ENCODE peak calls at places on chromosome 1, in eight cellular contexts. One of them, this sample, is unnamed.

GRCh38 chr1:15096293-15096692 is 57.3 kb upstream of the TMEM51 start:
- DNase-seq in activated naive CD4-positive, alpha-beta T cell treated with anti-CD3 and anti-CD28 coated beads for 36 hours: no peak
- DNase-seq in LoVo: no peak
- DNase-seq in RPMI8226: no peak
- DNase-seq in H9: no peak
- DNase-seq in AG09319: no peak
- DNase-seq in NCI-H524: no peak
- DNase-seq in brain microvascular endothelial cell: no peak
- DNase-seq in this sample: no peak

GRCh38 chr1:50973255-50973654 is 3.2 kb downstream of the CDKN2C start:
- DNase-seq in RPMI8226: no peak
- DNase-seq in activated naive CD4-positive, alpha-beta T cell treated with anti-CD3 and anti-CD28 coated beads for 36 hours: no peak
- DNase-seq in AG09319: no peak
- DNase-seq in NCI-H524: no peak
- DNase-seq in LoVo: no peak
- DNase-seq in H9: no peak
- DNase-seq in brain microvascular endothelial cell: no peak
- DNase-seq in this sample: peak

GRCh38 chr1:31954607-31955283 is 16.6 kb upstream of the PTP4A2 start:
- DNase-seq in RPMI8226: no peak
- DNase-seq in LoVo: peak
- DNase-seq in brain microvascular endothelial cell: peak
- DNase-seq in activated naive CD4-positive, alpha-beta T cell treated with anti-CD3 and anti-CD28 coated beads for 36 hours: no peak
- DNase-seq in AG09319: peak
- DNase-seq in H9: peak
- DNase-seq in NCI-H524: no peak
- DNase-seq in this sample: peak

GRCh38 chr1:183807549-183808168 is 2.7 kb downstream of the RGL1 start:
- DNase-seq in H9: no peak
- DNase-seq in NCI-H524: no peak
- DNase-seq in activated naive CD4-positive, alpha-beta T cell treated with anti-CD3 and anti-CD28 coated beads for 36 hours: no peak
- DNase-seq in AG09319: no peak
- DNase-seq in LoVo: no peak
- DNase-seq in brain microvascular endothelial cell: peak
- DNase-seq in RPMI8226: peak
- DNase-seq in this sample: no peak

GRCh38 chr1:19390901-19391595 is 78.9 kb downstream of the SLC66A1 start:
- DNase-seq in H9: no peak
- DNase-seq in RPMI8226: peak
- DNase-seq in NCI-H524: peak
- DNase-seq in AG09319: peak
- DNase-seq in brain microvascular endothelial cell: peak
- DNase-seq in activated naive CD4-positive, alpha-beta T cell treated with anti-CD3 and anti-CD28 coated beads for 36 hours: peak
- DNase-seq in LoVo: peak
- DNase-seq in this sample: no peak

GRCh38 chr1:60345621-60346020 is 272.1 kb upstream of the C1orf87 start:
- DNase-seq in RPMI8226: no peak
- DNase-seq in NCI-H524: no peak
- DNase-seq in brain microvascular endothelial cell: peak
- DNase-seq in LoVo: no peak
- DNase-seq in activated naive CD4-positive, alpha-beta T cell treated with anti-CD3 and anti-CD28 coated beads for 36 hours: no peak
- DNase-seq in AG09319: no peak
- DNase-seq in H9: no peak
- DNase-seq in this sample: no peak

GRCh38 chr1:86500731-86501130 is 32.0 kb downstream of the CLCA1 start:
- DNase-seq in brain microvascular endothelial cell: no peak
- DNase-seq in AG09319: no peak
- DNase-seq in NCI-H524: no peak
- DNase-seq in RPMI8226: no peak
- DNase-seq in activated naive CD4-positive, alpha-beta T cell treated with anti-CD3 and anti-CD28 coated beads for 36 hours: no peak
- DNase-seq in LoVo: no peak
- DNase-seq in H9: no peak
- DNase-seq in this sample: no peak

GRCh38 chr1:111334169-111334568 is 43.5 kb downstream of the CHIA start:
- DNase-seq in AG09319: peak
- DNase-seq in H9: peak
- DNase-seq in activated naive CD4-positive, alpha-beta T cell treated with anti-CD3 and anti-CD28 coated beads for 36 hours: peak
- DNase-seq in brain microvascular endothelial cell: peak
- DNase-seq in NCI-H524: peak
- DNase-seq in LoVo: peak
- DNase-seq in RPMI8226: peak
- DNase-seq in this sample: no peak

GRCh38 chr1:115450641-115451040 is 112.6 kb upstream of the NGF start:
- DNase-seq in H9: no peak
- DNase-seq in AG09319: no peak
- DNase-seq in activated naive CD4-positive, alpha-beta T cell treated with anti-CD3 and anti-CD28 coated beads for 36 hours: no peak
- DNase-seq in RPMI8226: no peak
- DNase-seq in brain microvascular endothelial cell: no peak
- DNase-seq in LoVo: no peak
- DNase-seq in NCI-H524: no peak
- DNase-seq in this sample: no peak

GRCh38 chr1:47875831-47876586 is 121.2 kb downstream of the TRABD2B start:
- DNase-seq in AG09319: no peak
- DNase-seq in LoVo: no peak
- DNase-seq in NCI-H524: peak
- DNase-seq in activated naive CD4-positive, alpha-beta T cell treated with anti-CD3 and anti-CD28 coated beads for 36 hours: no peak
- DNase-seq in H9: no peak
- DNase-seq in brain microvascular endothelial cell: peak
- DNase-seq in RPMI8226: no peak
- DNase-seq in this sample: peak

GRCh38 chr1:110050602-110051261 is 16.3 kb downstream of the STRIP1 start:
- DNase-seq in activated naive CD4-positive, alpha-beta T cell treated with anti-CD3 and anti-CD28 coated beads for 36 hours: no peak
- DNase-seq in RPMI8226: no peak
- DNase-seq in AG09319: no peak
- DNase-seq in H9: no peak
- DNase-seq in brain microvascular endothelial cell: no peak
- DNase-seq in NCI-H524: no peak
- DNase-seq in LoVo: no peak
- DNase-seq in this sample: no peak

GRCh38 chr1:47688161-47688560 is 250.3 kb downstream of the FOXD2 start:
- DNase-seq in H9: peak
- DNase-seq in LoVo: no peak
- DNase-seq in AG09319: no peak
- DNase-seq in RPMI8226: no peak
- DNase-seq in brain microvascular endothelial cell: no peak
- DNase-seq in NCI-H524: no peak
- DNase-seq in activated naive CD4-positive, alpha-beta T cell treated with anti-CD3 and anti-CD28 coated beads for 36 hours: no peak
- DNase-seq in this sample: peak

GRCh38 chr1:54337928-54338327 is 68.3 kb downstream of the SSBP3 start:
- DNase-seq in AG09319: no peak
- DNase-seq in H9: no peak
- DNase-seq in RPMI8226: no peak
- DNase-seq in brain microvascular endothelial cell: no peak
- DNase-seq in activated naive CD4-positive, alpha-beta T cell treated with anti-CD3 and anti-CD28 coated beads for 36 hours: no peak
- DNase-seq in NCI-H524: no peak
- DNase-seq in LoVo: no peak
- DNase-seq in this sample: peak

GRCh38 chr1:90948301-90948700 is 73.5 kb downstream of the ZNF644 start:
- DNase-seq in NCI-H524: no peak
- DNase-seq in AG09319: no peak
- DNase-seq in brain microvascular endothelial cell: no peak
- DNase-seq in LoVo: no peak
- DNase-seq in RPMI8226: no peak
- DNase-seq in activated naive CD4-positive, alpha-beta T cell treated with anti-CD3 and anti-CD28 coated beads for 36 hours: no peak
- DNase-seq in H9: no peak
- DNase-seq in this sample: no peak

GRCh38 chr1:221562542-221563475 is 179.1 kb downstream of the DUSP10 start:
- DNase-seq in activated naive CD4-positive, alpha-beta T cell treated with anti-CD3 and anti-CD28 coated beads for 36 hours: no peak
- DNase-seq in LoVo: no peak
- DNase-seq in H9: no peak
- DNase-seq in brain microvascular endothelial cell: no peak
- DNase-seq in AG09319: no peak
- DNase-seq in NCI-H524: no peak
- DNase-seq in RPMI8226: no peak
- DNase-seq in this sample: no peak

GRCh38 chr1:66168919-66169725 is 364.8 kb upstream of the SGIP1 start:
- DNase-seq in brain microvascular endothelial cell: no peak
- DNase-seq in activated naive CD4-positive, alpha-beta T cell treated with anti-CD3 and anti-CD28 coated beads for 36 hours: peak
- DNase-seq in AG09319: no peak
- DNase-seq in RPMI8226: no peak
- DNase-seq in LoVo: no peak
- DNase-seq in H9: no peak
- DNase-seq in NCI-H524: peak
- DNase-seq in this sample: no peak

GRCh38 chr1:114353233-114353632 is 157.8 kb downstream of the TRIM33 start:
- DNase-seq in RPMI8226: peak
- DNase-seq in AG09319: no peak
- DNase-seq in H9: no peak
- DNase-seq in activated naive CD4-positive, alpha-beta T cell treated with anti-CD3 and anti-CD28 coated beads for 36 hours: peak
- DNase-seq in brain microvascular endothelial cell: peak
- DNase-seq in LoVo: no peak
- DNase-seq in NCI-H524: peak
- DNase-seq in this sample: no peak

GRCh38 chr1:157932082-157932481 is 61.4 kb upstream of the KIRREL1 start:
- DNase-seq in AG09319: no peak
- DNase-seq in NCI-H524: no peak
- DNase-seq in brain microvascular endothelial cell: no peak
- DNase-seq in LoVo: peak
- DNase-seq in H9: no peak
- DNase-seq in RPMI8226: no peak
- DNase-seq in activated naive CD4-positive, alpha-beta T cell treated with anti-CD3 and anti-CD28 coated beads for 36 hours: no peak
- DNase-seq in this sample: no peak

GRCh38 chr1:31396633-31397351 is 16.2 kb upstream of the SERINC2 start:
- DNase-seq in LoVo: peak
- DNase-seq in brain microvascular endothelial cell: peak
- DNase-seq in NCI-H524: no peak
- DNase-seq in AG09319: peak
- DNase-seq in RPMI8226: no peak
- DNase-seq in activated naive CD4-positive, alpha-beta T cell treated with anti-CD3 and anti-CD28 coated beads for 36 hours: peak
- DNase-seq in H9: no peak
- DNase-seq in this sample: peak